ENCODE peak calls at places on chromosomes 11 and 22, in six cellular contexts. T is H1, Z is HCT116, I is SK-N-SH, A is K562, P is HepG2. U is an unnamed sample.

GRCh38 chr22:41524283-41524682 is 20.0 kb downstream of the POLR3H start:
- DNase-seq in T (no peak), P (no peak), A (no peak), I (no peak), Z (no peak), U (peak)

GRCh38 chr22:23512738-23513137 is 67.4 kb downstream of the IGLL1 start:
- DNase-seq in I (no peak), Z (no peak), T (no peak), A (no peak), P (no peak), U (no peak)

GRCh38 chr22:20076627-20077172 is 3.3 kb upstream of the DGCR8 start:
- DNase-seq in Z (no peak), I (no peak), A (peak), T (no peak), P (no peak), U (peak)

GRCh38 chr22:27383896-27384295 is 417.7 kb downstream of the MN1 start:
- DNase-seq in T (no peak), I (no peak), Z (no peak), A (no peak), P (no peak), U (no peak)

GRCh38 chr11:65771589-65772112 is 9.1 kb downstream of the AP5B1 start:
- DNase-seq in Z (no peak), T (no peak), A (no peak), I (no peak), P (no peak), U (no peak)

GRCh38 chr11:48063424-48063978 is 83.1 kb downstream of the PTPRJ start:
- DNase-seq in T (no peak), I (no peak), Z (peak), P (no peak), A (no peak), U (no peak)

GRCh38 chr11:47616726-47617416 is 22.7 kb upstream of the C1QTNF4 start:
- DNase-seq in I (no peak), Z (peak), T (no peak), A (peak), P (peak), U (no peak)

GRCh38 chr11:87421422-87421821 is 383.7 kb downstream of the TMEM135 start:
- DNase-seq in Z (peak), P (peak), I (peak), A (peak), T (peak), U (peak)

GRCh38 chr11:73393011-73393380 is 16.8 kb downstream of the RELT start:
- DNase-seq in A (no peak), T (no peak), I (no peak), Z (no peak), P (no peak), U (no peak)

GRCh38 chr22:37267661-37268413 is 14.5 kb upstream of the CYTH4 start:
- DNase-seq in I (no peak), A (no peak), Z (no peak), P (no peak), T (no peak), U (no peak)

GRCh38 chr11:31887180-31887579 is 76.1 kb upstream of the PAX6 start:
- DNase-seq in Z (peak), A (peak), I (peak), T (no peak), P (no peak), U (no peak)

GRCh38 chr22:31302021-31302420 is 9.7 kb upstream of the PIK3IP1 start:
- DNase-seq in I (no peak), A (no peak), Z (no peak), T (no peak), P (no peak), U (no peak)

GRCh38 chr11:74871037-74871436 is 77.9 kb downstream of the XRRA1 start:
- DNase-seq in P (no peak), I (no peak), T (no peak), A (no peak), Z (no peak), U (peak)

GRCh38 chr22:39178206-39179111 is 26.0 kb upstream of the CBX7 start:
- DNase-seq in P (no peak), Z (no peak), T (no peak), A (no peak), I (no peak), U (no peak)

GRCh38 chr11:115941481-115941993 is 437.3 kb upstream of the CADM1 start:
- DNase-seq in A (peak), T (no peak), P (no peak), I (no peak), Z (no peak), U (no peak)

GRCh38 chr22:23878219-23878618 is 16.0 kb upstream of the MIF start:
- DNase-seq in T (no peak), I (no peak), A (peak), Z (no peak), P (no peak), U (no peak)

GRCh38 chr11:36688892-36689291 is 90.9 kb upstream of the RAG2 start:
- DNase-seq in I (no peak), Z (no peak), A (no peak), T (no peak), P (no peak), U (no peak)

GRCh38 chr11:9330387-9331384 is 16.3 kb upstream of the TMEM41B start:
- DNase-seq in T (no peak), A (no peak), Z (no peak), P (no peak), I (no peak), U (peak)

GRCh38 chr22:46303347-46303965 is 6.8 kb downstream of the GTSE1 start:
- DNase-seq in I (no peak), P (no peak), T (no peak), Z (no peak), A (no peak), U (no peak)

GRCh38 chr11:61890536-61891330 is 612 bp downstream of the FADS3 start:
- DNase-seq in P (peak), I (peak), A (peak), Z (no peak), T (no peak), U (peak)

GRCh38 chr22:49366437-49366836 is 461.2 kb downstream of the BRD1 start:
- DNase-seq in A (no peak), I (no peak), Z (no peak), P (no peak), T (no peak), U (no peak)

GRCh38 chr11:37506516-37506915 is 908.5 kb upstream of the RAG2 start:
- DNase-seq in T (no peak), A (no peak), I (no peak), P (no peak), Z (no peak), U (no peak)

GRCh38 chr11:1881442-1882264 is 10.0 kb downstream of the PRR33 start:
- DNase-seq in P (no peak), I (no peak), T (no peak), Z (no peak), A (no peak), U (no peak)

GRCh38 chr22:49129736-49130135 is 697.9 kb downstream of the BRD1 start:
- DNase-seq in T (no peak), Z (no peak), A (no peak), I (no peak), P (no peak), U (no peak)

GRCh38 chr11:11461473-11461872 is 108.4 kb upstream of the CSNK2A3 start:
- DNase-seq in P (no peak), A (no peak), Z (no peak), I (no peak), T (no peak), U (no peak)

GRCh38 chr22:19287889-19288288 is 3.6 kb downstream of the CLTCL1 start:
- DNase-seq in T (no peak), P (no peak), A (no peak), I (no peak), Z (no peak), U (no peak)

GRCh38 chr22:17781319-17782031 is 7.2 kb upstream of the BID start:
- DNase-seq in P (peak), A (no peak), T (no peak), I (peak), Z (no peak), U (no peak)

GRCh38 chr11:71370895-71371673 is 77.1 kb downstream of the DHCR7 start:
- DNase-seq in Z (no peak), I (no peak), P (no peak), T (no peak), A (no peak), U (no peak)

GRCh38 chr11:68386331-68386978 is 74.1 kb downstream of the LRP5 start:
- DNase-seq in I (no peak), T (no peak), Z (peak), P (no peak), A (no peak), U (no peak)

GRCh38 chr22:40463017-40463631 is 92.7 kb downstream of the SGSM3 start:
- DNase-seq in Z (no peak), A (no peak), I (no peak), T (no peak), P (no peak), U (no peak)

GRCh38 chr11:36095716-36096115 is 151.9 kb downstream of the LDLRAD3 start:
- DNase-seq in I (no peak), P (no peak), A (no peak), T (no peak), Z (no peak), U (no peak)

GRCh38 chr11:27012254-27012921 is 18.5 kb downstream of the FIBIN start:
- DNase-seq in P (no peak), I (peak), A (no peak), T (no peak), Z (no peak), U (no peak)

GRCh38 chr11:119832536-119832935 is 103.5 kb upstream of the NECTIN1 start:
- DNase-seq in Z (no peak), T (no peak), P (peak), I (peak), A (no peak), U (peak)

GRCh38 chr11:10823152-10823579 is 14.4 kb upstream of the EIF4G2 start:
- DNase-seq in P (no peak), A (no peak), I (no peak), Z (no peak), T (no peak), U (no peak)

DNA sequence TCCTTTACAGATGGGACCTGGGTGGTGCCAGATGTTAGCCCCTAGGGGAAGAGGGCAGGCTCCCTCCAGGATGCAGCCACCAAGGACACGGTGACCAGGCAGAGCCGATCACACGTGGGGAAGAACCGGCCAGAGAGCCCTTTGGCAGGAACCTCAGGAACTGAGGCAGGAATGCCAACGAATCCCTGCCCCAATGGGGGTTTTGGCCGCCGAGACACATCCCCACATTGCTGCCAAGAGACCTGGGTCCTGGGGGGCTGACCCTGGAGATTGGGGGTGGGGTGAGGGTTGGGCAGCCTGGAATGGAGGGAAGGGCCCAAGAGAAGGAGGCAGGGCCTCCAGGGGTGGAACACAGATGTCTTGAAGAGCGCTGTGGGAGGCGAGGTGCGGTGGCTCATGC is 28.7 kb upstream of the LMO1 start:
- DNase-seq in Z (no peak), T (no peak), I (no peak), P (no peak), A (no peak), U (no peak)
- TF ChIP-seq JUND in Z (no peak), T (no peak), I (no peak), P (no peak), A (no peak), U (no peak)

DNA sequence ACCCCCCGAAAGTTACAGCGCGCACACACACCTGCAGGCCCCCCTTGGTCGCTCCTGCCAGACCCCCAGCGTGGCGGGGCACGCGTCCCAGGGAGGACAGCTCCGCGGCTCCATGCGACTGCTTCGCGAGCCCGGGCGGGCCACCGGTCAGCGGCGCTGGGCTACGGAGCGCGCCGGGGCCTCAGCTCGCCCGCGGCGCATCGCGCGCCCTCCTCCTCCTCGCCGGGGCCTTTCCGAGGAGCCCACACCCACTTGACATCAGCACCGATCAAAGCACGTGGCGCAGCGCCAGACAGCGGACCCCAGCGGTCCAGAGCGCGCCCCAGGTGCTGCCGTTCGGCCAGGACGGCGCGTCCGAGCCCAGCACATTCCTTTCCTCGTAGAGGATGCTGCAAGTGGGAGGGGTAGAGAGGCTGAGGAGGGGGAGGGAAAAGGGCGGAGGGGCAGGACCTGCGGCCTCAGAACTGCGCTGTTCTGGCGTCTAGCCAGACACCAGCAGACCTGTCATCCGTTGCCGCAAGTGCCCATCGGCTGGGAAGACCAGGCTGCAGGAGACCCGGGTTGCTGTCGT is 88.6 kb downstream of the PLEKHA7 start:
- DNase-seq in I (peak), T (peak), Z (peak), A (no peak), P (peak), U (peak)
- TF ChIP-seq JUND in I (no peak), T (no peak), Z (no peak), A (no peak), P (no peak), U (no peak)

GRCh38 chr11:30758012-30758411 is 171.9 kb upstream of the MPPED2 start:
- DNase-seq in P (no peak), T (no peak), I (no peak), A (no peak), Z (no peak), U (no peak)
- TF ChIP-seq JUND in P (no peak), T (no peak), I (no peak), A (no peak), Z (no peak), U (no peak)

GRCh38 chr11:104319396-104319795 is 155.4 kb upstream of the PDGFD start:
- DNase-seq in Z (no peak), P (no peak), A (no peak), T (no peak), I (no peak), U (no peak)
- TF ChIP-seq JUND in Z (no peak), P (no peak), A (no peak), T (no peak), I (no peak), U (no peak)

DNA sequence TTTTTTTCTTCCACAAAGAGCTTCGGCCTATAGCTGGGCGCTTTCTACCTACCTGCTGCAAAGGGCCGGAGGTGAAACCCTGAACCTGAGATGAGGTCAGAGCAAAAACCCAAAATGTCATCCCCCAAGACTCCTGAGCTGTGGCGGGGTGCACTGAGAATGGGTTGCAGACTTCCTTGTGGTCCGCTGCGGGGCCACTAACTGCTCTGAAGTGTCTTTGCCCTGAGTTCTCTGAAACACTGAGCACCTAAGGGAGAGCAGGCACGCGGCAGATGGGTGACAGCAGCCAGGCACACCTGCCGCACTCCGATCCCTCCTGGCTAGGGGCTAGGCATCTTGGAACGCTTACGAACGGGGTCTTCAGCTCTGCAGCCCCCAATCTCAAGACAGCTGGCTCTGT is 29.3 kb downstream of the RASD2 start:
- DNase-seq in P (no peak), T (no peak), A (no peak), Z (no peak), I (no peak), U (no peak)
- TF ChIP-seq JUND in P (no peak), T (no peak), A (no peak), Z (no peak), I (no peak), U (no peak)

GRCh38 chr11:67010296-67010905 is 12.5 kb upstream of the SYT12 start:
- DNase-seq in T (no peak), A (no peak), I (peak), Z (no peak), P (no peak), U (no peak)
- TF ChIP-seq JUND in T (no peak), A (no peak), I (no peak), Z (no peak), P (no peak), U (no peak)

GRCh38 chr11:33500331-33500730 is 200.3 kb downstream of the C11orf91 start:
- DNase-seq in P (no peak), A (no peak), Z (no peak), I (no peak), T (no peak), U (no peak)

GRCh38 chr11:33505140-33505539 is 195.5 kb downstream of the C11orf91 start:
- DNase-seq in Z (no peak), P (no peak), I (no peak), A (no peak), T (no peak), U (no peak)

GRCh38 chr11:33500865-33501479 is 199.7 kb downstream of the C11orf91 start:
- DNase-seq in A (peak), T (no peak), Z (no peak), I (no peak), P (peak), U (peak)
- TF ChIP-seq JUND in A (no peak), T (no peak), Z (no peak), I (no peak), P (no peak), U (no peak)

GRCh38 chr11:123251656-123252344 is 56.8 kb upstream of the CLMP start:
- DNase-seq in T (no peak), A (no peak), I (no peak), Z (no peak), P (no peak), U (no peak)
- TF ChIP-seq JUND in T (no peak), A (no peak), I (no peak), Z (no peak), P (no peak), U (no peak)

DNA sequence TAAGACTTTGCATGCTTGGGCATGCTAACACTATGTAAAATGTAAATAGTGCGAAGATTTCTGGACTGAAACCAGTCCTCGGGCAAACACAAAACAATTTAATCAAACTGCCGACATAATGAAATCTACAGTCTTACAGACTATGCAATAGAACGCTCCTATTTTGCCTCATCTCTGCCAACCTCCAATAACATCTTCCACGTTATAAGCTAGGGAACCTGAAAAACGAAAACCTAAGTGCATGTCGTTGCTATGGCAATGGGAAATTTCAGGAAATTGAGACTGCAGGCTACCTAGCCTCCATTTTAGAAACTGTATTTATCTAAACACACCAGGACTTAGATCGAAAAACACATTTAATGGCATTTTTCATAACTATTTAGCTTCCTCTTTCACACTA is 1.1 kb downstream of the CSTF3 start:
- DNase-seq in A (no peak), Z (no peak), T (no peak), P (peak), I (peak), U (peak)
- TF ChIP-seq JUND in A (no peak), Z (no peak), T (no peak), P (no peak), I (no peak), U (no peak)